ENCODE peak calls at places on chromosomes 3 and 15, in four cellular contexts. C is dorsolateral prefrontal cortex, K is HTR-8/SVneo, H is neural crest cell. Q is an unnamed sample.

GRCh38 chr15:101170568-101171350 is 81.1 kb downstream of the CHSY1 start:
- DNase-seq in C (no peak), K (no peak), H (no peak), Q (no peak)

GRCh38 chr3:29080967-29081366 is 199.9 kb upstream of the RBMS3 start:
- DNase-seq in C (no peak), K (no peak), H (no peak), Q (no peak)

GRCh38 chr3:131630117-131630516 is 127.3 kb upstream of the MRPL3 start:
- DNase-seq in C (no peak), K (no peak), H (no peak), Q (no peak)

GRCh38 chr3:42377681-42378080 is 32.7 kb downstream of the LYZL4 start:
- DNase-seq in C (no peak), K (no peak), H (no peak), Q (no peak)

GRCh38 chr3:148992635-148993230 is 1.4 kb downstream of the GYG1 start:
- DNase-seq in C (no peak), K (no peak), H (no peak), Q (no peak)

GRCh38 chr3:61922118-61922517 is 360.7 kb downstream of the PTPRG start:
- DNase-seq in C (no peak), K (no peak), H (no peak), Q (no peak)

GRCh38 chr3:152455989-152456388 is 187.3 kb downstream of the MBNL1 start:
- DNase-seq in C (no peak), K (no peak), H (no peak), Q (no peak)

GRCh38 chr15:98649621-98649995 is 1.3 kb downstream of the IGF1R start:
- DNase-seq in C (no peak), K (no peak), H (peak), Q (peak)

GRCh38 chr3:71916747-71917369 is 131.9 kb upstream of the PROK2 start:
- DNase-seq in C (peak), K (no peak), H (no peak), Q (no peak)

GRCh38 chr3:10515884-10516495 is 10.6 kb upstream of the ATP2B2 start:
- DNase-seq in C (no peak), K (no peak), H (no peak), Q (no peak)

GRCh38 chr3:71064976-71065763 is 518.4 kb downstream of the FOXP1 start:
- DNase-seq in C (peak), K (no peak), H (peak), Q (peak)

GRCh38 chr3:115164374-115165221 is 17.5 kb upstream of the ZBTB20 start:
- DNase-seq in C (no peak), K (no peak), H (no peak), Q (no peak)

GRCh38 chr15:33623010-33623409 is 312.2 kb downstream of the RYR3 start:
- DNase-seq in C (no peak), K (no peak), H (no peak), Q (no peak)

GRCh38 chr15:40872791-40873526 is 1.1 kb downstream of the RHOV start:
- DNase-seq in C (no peak), K (no peak), H (no peak), Q (no peak)

GRCh38 chr3:7713724-7714123 is 787.9 kb upstream of the LMCD1 start:
- DNase-seq in C (no peak), K (no peak), H (no peak), Q (no peak)

GRCh38 chr3:8236264-8236663 is 265.4 kb upstream of the LMCD1 start:
- DNase-seq in C (no peak), K (no peak), H (no peak), Q (no peak)

GRCh38 chr3:71111784-71112440 is 471.6 kb downstream of the FOXP1 start:
- DNase-seq in C (no peak), K (peak), H (no peak), Q (no peak)

GRCh38 chr3:53812434-53812833 is 33.8 kb downstream of the CHDH start:
- DNase-seq in C (peak), K (no peak), H (no peak), Q (no peak)

GRCh38 chr15:68228971-68229385 is 550 bp downstream of the CLN6 start:
- DNase-seq in C (no peak), K (no peak), H (no peak), Q (no peak)

GRCh38 chr15:29934251-29934650 is 112.0 kb upstream of the TJP1 start:
- DNase-seq in C (no peak), K (no peak), H (no peak), Q (no peak)

GRCh38 chr15:70111203-70112017 is 13.7 kb upstream of the TLE3 start:
- DNase-seq in C (peak), K (peak), H (peak), Q (no peak)

GRCh38 chr3:149299938-149300791 is 33.3 kb downstream of the TM4SF18 start:
- DNase-seq in C (no peak), K (peak), H (no peak), Q (peak)

GRCh38 chr15:66772604-66772966 is 70.5 kb downstream of the SMAD6 start:
- DNase-seq in C (no peak), K (no peak), H (no peak), Q (no peak)

GRCh38 chr3:102024270-102024904 is 175.1 kb downstream of the NFKBIZ start:
- DNase-seq in C (no peak), K (no peak), H (no peak), Q (no peak)

GRCh38 chr3:56193531-56193930 is 274.7 kb downstream of the ERC2 start:
- DNase-seq in C (no peak), K (no peak), H (no peak), Q (no peak)

GRCh38 chr3:183212565-183212964 is 40.5 kb upstream of the B3GNT5 start:
- DNase-seq in C (no peak), K (no peak), H (no peak), Q (no peak)

GRCh38 chr15:40416056-40416455 is 10.5 kb downstream of the IVD start:
- DNase-seq in C (no peak), K (no peak), H (no peak), Q (no peak)

GRCh38 chr15:63255485-63255990 is 21.9 kb upstream of the APH1B start:
- DNase-seq in C (no peak), K (no peak), H (no peak), Q (no peak)

GRCh38 chr3:52184690-52185089 is 13.3 kb upstream of the ALAS1 start:
- DNase-seq in C (no peak), K (no peak), H (no peak), Q (no peak)

GRCh38 chr3:64686446-64686908 is 1.3 kb downstream of the ADAMTS9 start:
- DNase-seq in C (no peak), K (no peak), H (no peak), Q (peak)

GRCh38 chr3:171770689-171771620 is 39.3 kb downstream of the PLD1 start:
- DNase-seq in C (no peak), K (peak), H (no peak), Q (no peak)

GRCh38 chr3:137347132-137347531 is 389.3 kb downstream of the IL20RB start:
- DNase-seq in C (no peak), K (no peak), H (no peak), Q (no peak)

GRCh38 chr3:169171739-169172138 is 491.8 kb downstream of the MECOM start:
- DNase-seq in C (no peak), K (no peak), H (no peak), Q (no peak)

GRCh38 chr3:32262201-32262600 is 23.7 kb downstream of the CMTM8 start:
- DNase-seq in C (no peak), K (no peak), H (no peak), Q (no peak)

GRCh38 chr3:172982731-172983364 is 158.2 kb downstream of the SPATA16 start:
- DNase-seq in C (no peak), K (no peak), H (no peak), Q (no peak)

GRCh38 chr15:62798536-62798935 is 244.0 kb upstream of the TPM1 start:
- DNase-seq in C (no peak), K (no peak), H (no peak), Q (no peak)

GRCh38 chr15:60006808-60007346 is 2.8 kb downstream of the FOXB1 start:
- DNase-seq in C (no peak), K (no peak), H (no peak), Q (no peak)

GRCh38 chr15:32861741-32862140 is 143.9 kb downstream of the GREM1 start:
- DNase-seq in C (peak), K (no peak), H (peak), Q (no peak)

Q was measured in 8988T.